ENCODE peak calls at places on chromosomes 5 and 9, in nine cellular contexts. E is A549, J is right atrium auricular region, Q is stomach, U is transverse colon, A is fibroblast of mammary gland, T is mesenchymal stem cell, X is K562, K is dorsolateral prefrontal cortex. G is an unnamed sample.

GRCh38 chr5:68460147-68460760 is 244.7 kb downstream of the PIK3R1 start:
- DNase-seq in E (peak), J (no peak), Q (no peak), U (peak), A (peak), T (peak), X (peak), K (no peak), G (no peak)

GRCh38 chr5:135588299-135588698 is 9.5 kb upstream of the CXCL14 start:
- DNase-seq in E (no peak), J (no peak), Q (no peak), U (no peak), A (no peak), T (no peak), X (no peak), K (no peak), G (no peak)

GRCh38 chr9:19231126-19232035 is 888 bp downstream of the DENND4C start:
- DNase-seq in E (peak), J (no peak), Q (peak), U (peak), A (no peak), T (peak), X (peak), K (no peak), G (no peak)

GRCh38 chr9:125142560-125143376 is 560 bp downstream of the SCAI start:
- DNase-seq in E (no peak), J (peak), Q (no peak), U (peak), A (no peak), T (no peak), X (no peak), K (peak), G (no peak)

GRCh38 chr9:2281031-2281802 is 266.1 kb downstream of the SMARCA2 start:
- DNase-seq in E (no peak), J (no peak), Q (no peak), U (no peak), A (no peak), T (peak), X (no peak), K (no peak), G (no peak)

GRCh38 chr5:39523821-39524220 is 99.0 kb upstream of the DAB2 start:
- DNase-seq in E (no peak), J (no peak), Q (no peak), U (no peak), A (peak), T (peak), X (no peak), K (no peak), G (no peak)

GRCh38 chr9:36193049-36193448 is 2.3 kb downstream of the CLTA start:
- DNase-seq in E (no peak), J (no peak), Q (no peak), U (no peak), A (no peak), T (peak), X (no peak), K (no peak), G (no peak)

GRCh38 chr9:75410405-75410804 is 322.1 kb downstream of the OSTF1 start:
- DNase-seq in E (no peak), J (no peak), Q (no peak), U (no peak), A (no peak), T (no peak), X (no peak), K (no peak), G (no peak)

GRCh38 chr9:36029202-36029601 is 7.5 kb upstream of the RECK start:
- DNase-seq in E (no peak), J (no peak), Q (no peak), U (no peak), A (no peak), T (no peak), X (no peak), K (no peak), G (no peak)

GRCh38 chr9:124190761-124191160 is 67.0 kb upstream of the NEK6 start:
- DNase-seq in E (no peak), J (peak), Q (peak), U (no peak), A (no peak), T (no peak), X (no peak), K (peak), G (no peak)

GRCh38 chr5:135149956-135150723 is 116.1 kb upstream of the PITX1 start:
- DNase-seq in E (no peak), J (no peak), Q (no peak), U (no peak), A (no peak), T (no peak), X (no peak), K (no peak), G (no peak)

GRCh38 chr5:173534664-173535063 is 81.8 kb downstream of the BOD1 start:
- DNase-seq in E (no peak), J (no peak), Q (no peak), U (no peak), A (peak), T (no peak), X (no peak), K (no peak), G (peak)

GRCh38 chr9:8845376-8845775 is 1045.8 kb upstream of the DMAC1 start:
- DNase-seq in E (no peak), J (no peak), Q (no peak), U (no peak), A (no peak), T (no peak), X (no peak), K (no peak), G (no peak)

GRCh38 chr9:77486968-77487367 is 161.2 kb downstream of the GNA14 start:
- DNase-seq in E (no peak), J (no peak), Q (no peak), U (no peak), A (no peak), T (no peak), X (no peak), K (no peak), G (no peak)

GRCh38 chr9:79701651-79702050 is 129.9 kb downstream of the TLE4 start:
- DNase-seq in E (no peak), J (no peak), Q (no peak), U (peak), A (peak), T (peak), X (no peak), K (no peak), G (no peak)

GRCh38 chr9:114387678-114388431 is at the start of gene AKNA:
- DNase-seq in E (no peak), J (peak), Q (peak), U (peak), A (peak), T (peak), X (no peak), K (no peak), G (peak)

GRCh38 chr9:131394464-131395026 is 659 bp downstream of the PRRC2B start:
- DNase-seq in E (no peak), J (no peak), Q (peak), U (peak), A (no peak), T (peak), X (peak), K (peak), G (no peak)

GRCh38 chr9:117414906-117415583 is at the start of gene ASTN2:
- DNase-seq in E (no peak), J (no peak), Q (no peak), U (no peak), A (no peak), T (peak), X (no peak), K (peak), G (no peak)

GRCh38 chr5:120624021-120624563 is 160.0 kb downstream of the PRR16 start:
- DNase-seq in E (no peak), J (no peak), Q (no peak), U (no peak), A (peak), T (peak), X (no peak), K (no peak), G (no peak)

GRCh38 chr5:161314033-161314432 is 232.5 kb downstream of the GABRB2 start:
- DNase-seq in E (no peak), J (no peak), Q (no peak), U (no peak), A (no peak), T (no peak), X (no peak), K (peak), G (no peak)

GRCh38 chr5:104815212-104815611 is 1252.6 kb upstream of the NUDT12 start:
- DNase-seq in E (no peak), J (no peak), Q (no peak), U (no peak), A (no peak), T (no peak), X (no peak), K (no peak), G (no peak)

GRCh38 chr5:151214614-151215545 is 9.0 kb downstream of the CCDC69 start:
- DNase-seq in E (no peak), J (peak), Q (no peak), U (peak), A (no peak), T (no peak), X (no peak), K (no peak), G (no peak)

GRCh38 chr9:88988796-88989641 is 2.2 kb upstream of the S1PR3 start:
- DNase-seq in E (no peak), J (no peak), Q (no peak), U (no peak), A (peak), T (peak), X (no peak), K (no peak), G (no peak)

GRCh38 chr5:106303911-106304310 is 1366.8 kb downstream of the EFNA5 start:
- DNase-seq in E (no peak), J (no peak), Q (no peak), U (no peak), A (no peak), T (no peak), X (no peak), K (no peak), G (no peak)

GRCh38 chr5:91955610-91956009 is 572.5 kb upstream of the ARRDC3 start:
- DNase-seq in E (no peak), J (peak), Q (peak), U (no peak), A (no peak), T (no peak), X (no peak), K (no peak), G (no peak)

GRCh38 chr5:81590498-81591384 is 160.2 kb downstream of the SSBP2 start:
- DNase-seq in E (no peak), J (no peak), Q (no peak), U (no peak), A (no peak), T (peak), X (no peak), K (no peak), G (no peak)

GRCh38 chr5:139678751-139679750 is 30.9 kb downstream of the CXXC5 start:
- DNase-seq in E (no peak), J (no peak), Q (no peak), U (no peak), A (peak), T (no peak), X (no peak), K (peak), G (no peak)

GRCh38 chr9:134532084-134532483 is 109.5 kb upstream of the COL5A1 start:
- DNase-seq in E (no peak), J (no peak), Q (no peak), U (peak), A (no peak), T (no peak), X (no peak), K (no peak), G (no peak)

GRCh38 chr9:128192601-128193371 is 1.4 kb upstream of the CIZ1 start:
- DNase-seq in E (peak), J (peak), Q (peak), U (peak), A (peak), T (no peak), X (peak), K (peak), G (no peak)

GRCh38 chr9:15927131-15927530 is 374.3 kb downstream of the CCDC171 start:
- DNase-seq in E (no peak), J (no peak), Q (no peak), U (no peak), A (peak), T (no peak), X (no peak), K (no peak), G (peak)

GRCh38 chr9:5429873-5430564 is 7.7 kb downstream of the PLGRKT start:
- DNase-seq in E (no peak), J (no peak), Q (no peak), U (no peak), A (no peak), T (no peak), X (no peak), K (no peak), G (no peak)

GRCh38 chr5:102411-103043 is 10.6 kb downstream of the PLEKHG4B start:
- DNase-seq in E (no peak), J (no peak), Q (no peak), U (no peak), A (peak), T (no peak), X (no peak), K (no peak), G (no peak)

GRCh38 chr9:38089387-38090165 is 20.5 kb upstream of the SHB start:
- DNase-seq in E (no peak), J (peak), Q (no peak), U (no peak), A (no peak), T (no peak), X (no peak), K (no peak), G (no peak)

GRCh38 chr9:17653947-17654346 is 75.1 kb downstream of the SH3GL2 start:
- DNase-seq in E (no peak), J (no peak), Q (no peak), U (no peak), A (no peak), T (no peak), X (no peak), K (no peak), G (no peak)

GRCh38 chr9:17658237-17658636 is 79.4 kb downstream of the SH3GL2 start:
- DNase-seq in E (no peak), J (no peak), Q (no peak), U (no peak), A (no peak), T (no peak), X (no peak), K (no peak), G (no peak)

GRCh38 chr9:17651725-17652124 is 72.9 kb downstream of the SH3GL2 start:
- DNase-seq in E (no peak), J (no peak), Q (no peak), U (no peak), A (no peak), T (no peak), X (no peak), K (no peak), G (no peak)

GRCh38 chr9:17660158-17660557 is 81.3 kb downstream of the SH3GL2 start:
- DNase-seq in E (no peak), J (no peak), Q (no peak), U (no peak), A (no peak), T (no peak), X (no peak), K (peak), G (no peak)

GRCh38 chr9:17656889-17657288 is 78.0 kb downstream of the SH3GL2 start:
- DNase-seq in E (no peak), J (no peak), Q (no peak), U (no peak), A (no peak), T (no peak), X (no peak), K (no peak), G (no peak)
- H3K4me3 ChIP-seq in E (no peak), J (no peak), Q (no peak), U (no peak), A (no peak), T (no peak), X (no peak), K (no peak), G (no peak)

DNA sequence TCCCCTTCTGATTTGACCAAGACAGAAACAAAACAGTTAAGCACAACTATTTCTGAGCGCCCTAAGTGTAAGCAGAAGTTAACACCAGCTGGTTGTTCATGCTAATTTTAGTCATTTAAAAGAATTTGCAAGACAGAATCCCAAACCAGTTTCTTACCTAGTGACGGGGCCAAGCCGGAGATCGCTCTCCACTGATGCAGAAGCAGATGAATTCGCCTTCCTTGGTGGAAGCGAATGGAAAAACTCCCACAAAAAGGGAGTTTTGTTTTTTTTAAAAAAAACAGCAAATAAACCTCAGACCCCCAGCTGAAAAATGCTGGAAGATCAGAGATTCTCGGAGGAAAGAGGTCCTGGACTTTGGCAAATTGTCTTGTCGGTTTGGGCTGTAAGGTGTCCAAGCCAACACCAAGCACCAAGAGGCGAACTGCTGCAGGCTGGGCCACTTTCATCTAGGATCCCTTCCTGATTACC is 47.4 kb upstream of the GLDC start:
- DNase-seq in E (no peak), J (no peak), Q (no peak), U (no peak), A (no peak), T (no peak), X (no peak), K (no peak), G (no peak)
- H3K4me3 ChIP-seq in E (no peak), J (no peak), Q (no peak), U (no peak), A (no peak), T (no peak), X (no peak), K (no peak), G (no peak)

DNA sequence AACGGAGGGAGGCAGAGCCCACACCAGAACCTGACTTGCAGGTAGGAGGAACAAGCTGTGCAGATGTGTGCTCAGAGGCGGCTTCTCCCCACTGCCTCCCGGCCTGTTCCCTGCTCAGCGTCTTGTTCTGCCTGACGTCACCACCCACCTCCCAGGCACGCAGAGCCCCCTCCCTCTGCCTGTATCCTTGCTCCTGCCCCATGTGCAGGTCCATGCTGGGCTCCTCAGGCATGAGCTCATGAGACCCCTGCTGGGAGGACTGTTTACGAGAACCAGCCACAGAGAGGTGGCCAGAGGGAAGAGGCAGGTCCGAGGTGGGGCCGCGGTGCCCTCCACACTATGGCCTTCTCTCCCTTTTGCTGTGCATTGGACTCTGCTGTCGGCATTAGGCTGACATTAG is 45.5 kb downstream of the SLC6A3 start:
- DNase-seq in E (no peak), J (no peak), Q (no peak), U (no peak), A (no peak), T (no peak), X (no peak), K (no peak), G (no peak)
- H3K4me3 ChIP-seq in E (no peak), J (no peak), Q (no peak), U (no peak), A (no peak), T (no peak), X (no peak), K (no peak), G (no peak)

GRCh38 chr5:124649548-124650501 is 96.6 kb downstream of the ZNF608 start:
- DNase-seq in E (no peak), J (peak), Q (peak), U (peak), A (peak), T (peak), X (peak), K (peak), G (peak)
- H3K4me3 ChIP-seq in E (no peak), J (peak), Q (no peak), U (no peak), A (no peak), T (peak), X (no peak), K (peak), G (no peak)

GRCh38 chr5:137758121-137758520 is 4.0 kb upstream of the HNRNPA0 start:
- DNase-seq in E (no peak), J (no peak), Q (no peak), U (no peak), A (no peak), T (no peak), X (no peak), K (no peak), G (no peak)
- H3K4me3 ChIP-seq in E (no peak), J (no peak), Q (no peak), U (no peak), A (no peak), T (no peak), X (no peak), K (no peak), G (no peak)

GRCh38 chr5:177490992-177491391 is 6.4 kb downstream of the PDLIM7 start:
- DNase-seq in E (no peak), J (no peak), Q (no peak), U (no peak), A (no peak), T (no peak), X (no peak), K (no peak), G (no peak)
- H3K4me3 ChIP-seq in E (no peak), J (no peak), Q (no peak), U (no peak), A (no peak), T (no peak), X (no peak), K (no peak), G (no peak)

GRCh38 chr5:19853616-19854240 is 134.3 kb downstream of the CDH18 start:
- DNase-seq in E (no peak), J (no peak), Q (no peak), U (no peak), A (no peak), T (peak), X (no peak), K (no peak), G (peak)
- H3K4me3 ChIP-seq in E (no peak), J (no peak), Q (no peak), U (no peak), A (no peak), T (no peak), X (no peak), K (no peak), G (no peak)

GRCh38 chr5:107672212-107673105 is 1.7 kb upstream of the EFNA5 start:
- DNase-seq in E (peak), J (peak), Q (peak), U (peak), A (peak), T (peak), X (peak), K (peak), G (peak)

GRCh38 chr5:107674655-107675054 is 3.9 kb upstream of the EFNA5 start:
- DNase-seq in E (no peak), J (no peak), Q (no peak), U (no peak), A (no peak), T (no peak), X (no peak), K (no peak), G (no peak)

GRCh38 chr5:107671742-107672211 is 1.0 kb upstream of the EFNA5 start:
- DNase-seq in E (peak), J (no peak), Q (no peak), U (peak), A (peak), T (peak), X (no peak), K (no peak), G (no peak)

GRCh38 chr5:107673368-107674136 is 2.8 kb upstream of the EFNA5 start:
- DNase-seq in E (peak), J (peak), Q (peak), U (peak), A (peak), T (peak), X (peak), K (peak), G (no peak)

GRCh38 chr5:107673106-107673367 is 2.3 kb upstream of the EFNA5 start:
- DNase-seq in E (no peak), J (no peak), Q (no peak), U (no peak), A (no peak), T (no peak), X (no peak), K (no peak), G (no peak)
- H3K4me3 ChIP-seq in E (peak), J (peak), Q (peak), U (peak), A (peak), T (peak), X (no peak), K (peak), G (peak)

G was measured in skeletal muscle cell.